ENCODE peak calls at places on chromosomes 3 and 15, in nine cellular contexts. G is RWPE2, R is HFFc6, D is AG09319, J is Calu3, Z is GM13976, K is colonic mucosa, P is progenitor cell of endocrine pancreas, E is pancreas. V is an unnamed sample.

GRCh38 chr15:25860885-25861866 is 2.0 kb downstream of the ATP10A start:
- DNase-seq in G (no peak), D (no peak), Z (no peak), K (no peak), R (no peak), P (no peak), E (no peak), J (no peak), V (no peak)

GRCh38 chr3:25592510-25592968 is 72.2 kb downstream of the TOP2B start:
- DNase-seq in J (peak), D (peak), G (no peak), P (no peak), Z (no peak), K (no peak), E (peak), R (peak), V (peak)

GRCh38 chr15:39591141-39591895 is 10.4 kb downstream of the THBS1 start:
- DNase-seq in R (peak), G (no peak), D (peak), E (no peak), P (no peak), Z (no peak), J (no peak), K (no peak), V (no peak)

GRCh38 chr3:111803123-111803593 is 55.9 kb upstream of the PHLDB2 start:
- DNase-seq in K (peak), P (no peak), Z (no peak), G (peak), J (peak), D (peak), R (peak), E (peak), V (peak)

GRCh38 chr3:99167016-99167415 is 265.5 kb upstream of the DCBLD2 start:
- DNase-seq in P (no peak), J (no peak), R (no peak), K (no peak), E (no peak), G (no peak), D (no peak), Z (no peak), V (no peak)

GRCh38 chr15:100592898-100593297 is 9.1 kb downstream of the LINS1 start:
- DNase-seq in E (no peak), Z (no peak), D (no peak), G (no peak), K (no peak), P (no peak), J (no peak), R (peak), V (no peak)

GRCh38 chr3:138781012-138781470 is 53.7 kb downstream of the PIK3CB start:
- DNase-seq in E (no peak), P (no peak), R (no peak), J (no peak), G (no peak), Z (no peak), K (no peak), D (no peak), V (no peak)

GRCh38 chr3:69451594-69451993 is 65.7 kb upstream of the FRMD4B start:
- DNase-seq in R (no peak), K (no peak), Z (no peak), E (no peak), D (no peak), G (no peak), P (no peak), J (no peak), V (no peak)

GRCh38 chr3:192802957-192803899 is 75.9 kb upstream of the FGF12 start:
- DNase-seq in G (no peak), P (no peak), R (no peak), Z (peak), K (no peak), J (no peak), D (no peak), E (no peak), V (no peak)

GRCh38 chr3:73141531-73141930 is 80.1 kb downstream of the EBLN2 start:
- DNase-seq in G (no peak), J (no peak), D (no peak), Z (no peak), K (no peak), P (no peak), R (no peak), E (no peak), V (peak)

GRCh38 chr15:83310521-83311456 is 26.3 kb upstream of the BNC1 start:
- DNase-seq in D (no peak), G (no peak), K (no peak), J (no peak), Z (no peak), E (no peak), P (no peak), R (no peak), V (no peak)

GRCh38 chr15:81809543-81809942 is 236.3 kb downstream of the MEX3B start:
- DNase-seq in J (peak), Z (no peak), D (no peak), P (no peak), K (no peak), G (no peak), E (peak), R (no peak), V (no peak)

GRCh38 chr15:81814882-81815455 is 230.8 kb downstream of the MEX3B start:
- DNase-seq in P (no peak), G (no peak), D (no peak), R (no peak), K (no peak), E (no peak), Z (no peak), J (no peak), V (no peak)

DNA sequence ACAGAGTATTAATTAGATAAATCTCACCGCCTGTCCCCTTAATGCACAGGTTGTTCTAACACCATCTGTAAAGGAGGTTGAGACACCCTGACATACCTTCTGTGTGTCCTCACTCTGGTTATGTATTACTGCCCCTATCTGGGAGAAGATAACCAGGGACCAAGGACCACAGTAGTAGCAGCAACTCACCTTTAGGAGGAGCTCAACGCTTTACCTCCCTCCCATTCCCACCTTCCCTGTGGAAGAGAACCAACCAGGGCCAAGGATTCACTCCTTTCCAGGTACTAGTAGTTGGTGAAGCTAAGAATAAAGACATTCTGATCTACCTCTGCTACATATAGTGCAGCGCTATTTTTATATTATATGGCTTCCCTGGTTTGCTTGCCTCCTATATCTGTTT is 232.6 kb downstream of the MEX3B start:
- DNase-seq in P (no peak), J (no peak), R (peak), E (no peak), D (no peak), G (no peak), Z (no peak), K (no peak), V (no peak)
- TF ChIP-seq CTCF in P (peak), J (no peak), R (peak), E (no peak), D (no peak), G (peak), Z (no peak), K (no peak), V (peak)

GRCh38 chr15:78440375-78441373 is 2.7 kb downstream of the IREB2 start:
- DNase-seq in E (no peak), D (no peak), K (no peak), G (no peak), P (no peak), Z (no peak), J (no peak), R (no peak), V (no peak)

GRCh38 chr15:78437762-78438594 is at the start of gene IREB2:
- DNase-seq in R (peak), P (peak), E (peak), J (peak), G (peak), Z (peak), D (peak), K (peak), V (peak)

GRCh38 chr15:78437107-78437761 is 782 bp upstream of the IREB2 start:
- DNase-seq in Z (peak), K (no peak), P (no peak), G (no peak), R (no peak), D (no peak), E (no peak), J (no peak), V (no peak)

GRCh38 chr15:78434134-78434533 is 3.9 kb upstream of the IREB2 start:
- DNase-seq in Z (no peak), J (no peak), E (no peak), P (no peak), R (no peak), G (no peak), D (no peak), K (no peak), V (no peak)

DNA sequence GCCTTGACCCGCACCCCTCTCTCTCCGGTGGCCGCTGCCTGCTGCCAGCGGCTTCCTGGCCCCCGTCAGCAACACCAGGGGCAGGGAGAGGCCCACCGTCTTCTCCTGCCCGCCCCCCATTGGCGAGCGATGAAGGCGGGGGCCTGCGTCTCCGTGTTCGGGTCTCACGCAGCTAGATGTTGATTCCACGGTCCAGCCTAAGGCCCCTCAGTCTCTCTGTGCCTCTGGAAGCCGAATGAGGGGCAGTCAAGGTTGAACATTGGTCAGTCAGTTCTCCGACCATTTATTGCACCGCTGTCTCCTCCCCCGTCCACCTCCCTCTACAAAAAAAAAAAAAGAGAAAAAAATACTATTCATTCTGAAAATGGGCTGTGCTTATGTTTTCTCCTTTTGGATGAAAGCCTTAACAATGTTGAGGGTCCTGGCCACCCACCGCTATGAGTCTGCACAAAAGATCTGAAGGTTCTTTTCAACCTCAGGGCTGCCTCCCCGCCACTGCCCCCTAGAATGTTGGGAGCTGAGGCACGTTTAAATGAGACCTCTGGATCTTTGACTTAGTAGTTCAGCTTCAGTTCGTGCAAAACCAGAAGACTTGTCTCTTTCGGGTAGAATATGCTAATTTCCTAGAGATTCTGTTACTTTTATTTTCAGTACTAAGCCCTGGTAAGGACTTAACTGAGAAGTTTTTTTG is 724 bp downstream of the IREB2 start:
- DNase-seq in J (peak), Z (no peak), P (peak), G (no peak), R (no peak), E (no peak), D (no peak), K (no peak), V (no peak)
- TF ChIP-seq CTCF in J (no peak), Z (no peak), P (peak), G (peak), R (peak), E (no peak), D (peak), K (no peak), V (no peak)

GRCh38 chr3:123692041-123692440 is 107.2 kb upstream of the HACD2 start:
- DNase-seq in E (no peak), J (no peak), G (no peak), Z (no peak), P (no peak), D (no peak), R (no peak), K (no peak), V (no peak)
- TF ChIP-seq CTCF in E (no peak), J (no peak), G (no peak), Z (no peak), P (no peak), D (no peak), R (no peak), K (no peak), V (no peak)

GRCh38 chr3:58562498-58562897 is 14.7 kb downstream of the FAM107A start:
- DNase-seq in R (no peak), D (no peak), Z (no peak), G (no peak), K (no peak), J (no peak), E (no peak), P (no peak), V (no peak)

GRCh38 chr3:58559586-58559985 is 17.6 kb downstream of the FAM107A start:
- DNase-seq in G (no peak), E (no peak), D (no peak), P (no peak), J (no peak), K (no peak), R (no peak), Z (no peak), V (no peak)

GRCh38 chr3:58564054-58564453 is 13.1 kb downstream of the FAM107A start:
- DNase-seq in P (no peak), R (no peak), Z (no peak), G (no peak), K (no peak), D (no peak), J (no peak), E (no peak), V (no peak)

GRCh38 chr3:58563386-58564035 is 13.7 kb downstream of the FAM107A start:
- DNase-seq in K (peak), J (peak), R (no peak), P (no peak), E (no peak), G (no peak), D (no peak), Z (no peak), V (no peak)

DNA sequence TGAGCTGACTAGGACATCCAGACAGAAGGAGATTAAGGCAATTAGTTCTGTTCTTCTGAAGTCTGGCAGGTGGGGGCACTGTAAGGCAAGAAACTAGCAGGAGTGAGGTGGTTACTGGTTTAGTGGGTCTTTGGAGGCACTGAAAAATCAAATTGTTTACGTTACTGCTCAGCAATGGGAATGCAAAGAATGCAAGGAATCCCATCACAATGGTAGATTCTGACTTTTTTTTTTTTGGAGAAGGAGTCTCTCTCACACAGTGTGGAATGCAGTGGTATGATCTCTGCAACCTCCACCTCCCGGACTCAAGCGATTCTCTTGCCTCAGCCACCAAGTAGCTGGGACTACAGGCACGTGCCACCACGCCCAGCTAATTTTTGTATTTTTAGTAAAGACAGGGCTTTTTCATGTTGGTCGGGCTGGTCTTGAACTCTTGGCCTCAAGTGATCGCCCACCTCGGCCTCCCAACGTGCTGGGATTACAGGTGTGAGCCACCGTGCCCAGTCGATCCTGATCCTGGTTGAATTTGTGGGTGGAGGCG is 16.4 kb downstream of the FAM107A start:
- DNase-seq in Z (no peak), E (no peak), R (peak), J (peak), P (no peak), D (peak), K (no peak), G (no peak), V (no peak)
- TF ChIP-seq CTCF in Z (no peak), E (no peak), R (peak), J (peak), P (peak), D (peak), K (no peak), G (peak), V (peak)

GRCh38 chr3:21169858-21170257 is 581.2 kb downstream of the ZNF385D start:
- DNase-seq in K (no peak), G (no peak), D (no peak), J (no peak), E (no peak), R (no peak), P (no peak), Z (no peak), V (no peak)

GRCh38 chr3:21174461-21174860 is 576.5 kb downstream of the ZNF385D start:
- DNase-seq in Z (no peak), D (no peak), E (no peak), J (no peak), G (no peak), R (peak), K (no peak), P (no peak), V (no peak)

GRCh38 chr3:21170964-21171363 is 580.0 kb downstream of the ZNF385D start:
- DNase-seq in Z (peak), G (no peak), E (no peak), J (peak), R (no peak), P (no peak), K (no peak), D (no peak), V (no peak)
- TF ChIP-seq CTCF in Z (peak), G (peak), E (no peak), J (peak), R (peak), P (peak), K (no peak), D (peak), V (peak)

V was measured in left ventricle myocardium inferior.